ENCODE peak calls at places on chromosomes 4 and X, in eight cellular contexts. Q is kidney, G is HepG2, Z is mammary epithelial cell, U is upper lobe of left lung, L is right cardiac atrium, A is colonic mucosa, D is ovary. F is an unnamed sample.

GRCh38 chr4:177632481-177632880 is 190.2 kb upstream of the AGA start:
- DNase-seq in Q (no peak), G (no peak), Z (no peak), U (no peak), L (no peak), A (no peak), D (no peak), F (no peak)

GRCh38 chr4:9904976-9905587 is 116.2 kb downstream of the SLC2A9 start:
- DNase-seq in Q (no peak), G (no peak), Z (peak; percentile 78), U (no peak), L (no peak), A (no peak), D (no peak), F (no peak)

GRCh38 chr4:181046809-181047208 is 1196.4 kb upstream of the TENM3 start:
- DNase-seq in Q (no peak), G (no peak), Z (no peak), U (no peak), L (no peak), A (no peak), D (no peak), F (no peak)

GRCh38 chrX:150690126-150690525 is 3.1 kb upstream of the MTMR1 start:
- DNase-seq in Q (no peak), G (no peak), Z (peak; percentile 89), U (no peak), L (peak; percentile 15), A (no peak), D (no peak), F (no peak)

GRCh38 chr4:68250151-68250930 is 4.8 kb upstream of the TMPRSS11B start:
- DNase-seq in Q (no peak), G (no peak), Z (peak; percentile 9), U (no peak), L (no peak), A (no peak), D (no peak), F (no peak)

GRCh38 chr4:30825008-30825765 is 105.0 kb downstream of the PCDH7 start:
- DNase-seq in Q (no peak), G (no peak), Z (peak; percentile 15), U (no peak), L (no peak), A (no peak), D (no peak), F (no peak)

GRCh38 chr4:108714880-108715279 is 48.0 kb downstream of the ETNPPL start:
- DNase-seq in Q (no peak), G (peak; percentile 29), Z (no peak), U (no peak), L (no peak), A (no peak), D (no peak), F (no peak)

GRCh38 chrX:44062842-44063241 is 89.7 kb upstream of the NDP start:
- DNase-seq in Q (no peak), G (no peak), Z (peak; percentile 36), U (no peak), L (no peak), A (no peak), D (no peak), F (no peak)

GRCh38 chrX:69263421-69263820 is 98.2 kb upstream of the PJA1 start:
- DNase-seq in Q (no peak), G (no peak), Z (no peak), U (no peak), L (no peak), A (no peak), D (no peak), F (no peak)

GRCh38 chrX:97691901-97692455 is 808.3 kb downstream of the RPA4 start:
- DNase-seq in Q (no peak), G (no peak), Z (no peak), U (no peak), L (no peak), A (no peak), D (no peak), F (no peak)

GRCh38 chrX:28042260-28042659 is 61.0 kb upstream of the DCAF8L1 start:
- DNase-seq in Q (no peak), G (no peak), Z (no peak), U (no peak), L (no peak), A (no peak), D (no peak), F (no peak)

GRCh38 chrX:73964607-73965006 is 339.4 kb upstream of the ZCCHC13 start:
- DNase-seq in Q (no peak), G (no peak), Z (no peak), U (no peak), L (no peak), A (no peak), D (no peak), F (no peak)

GRCh38 chr4:48742412-48742811 is 37.7 kb downstream of the FRYL start:
- DNase-seq in Q (no peak), G (no peak), Z (peak; percentile 25), U (no peak), L (no peak), A (no peak), D (no peak), F (no peak)

GRCh38 chrX:22246620-22247019 is 26.1 kb upstream of the CBLL2 start:
- DNase-seq in Q (no peak), G (no peak), Z (peak; percentile 90), U (no peak), L (no peak), A (no peak), D (no peak), F (no peak)
- H3K4me3 ChIP-seq in Q (no peak overlapping the region), G (no peak overlapping the region), Z (no peak overlapping the region), U (no peak overlapping the region), L (no peak overlapping the region), A (no peak overlapping the region), D (no peak overlapping the region), F (no peak overlapping the region)

GRCh38 chr4:122855491-122855890 is 28.9 kb downstream of the FGF2 start:
- DNase-seq in Q (no peak), G (no peak), Z (no peak), U (no peak), L (no peak), A (no peak), D (no peak), F (no peak)
- H3K4me1 ChIP-seq in Q (no peaks in the 10 kb centered on the region), G (peaks cover 27% of the 10 kb centered on the region), Z (peaks cover 14% of the 10 kb centered on the region), U (no peaks in the 10 kb centered on the region), L (peaks cover 8% of the 10 kb centered on the region), A (no peaks in the 10 kb centered on the region), D (peaks cover 4% of the 10 kb centered on the region), F (peaks cover 39% of the 10 kb centered on the region)

GRCh38 chr4:87009095-87009648 is 74.4 kb downstream of the AFF1 start:
- DNase-seq in Q (no peak), G (no peak), Z (no peak), U (no peak), L (no peak), A (peak; percentile 62), D (no peak), F (no peak)
- H3K4me3 ChIP-seq in Q (peak overlapping the region; percentile 95), G (no peak overlapping the region), Z (peak overlapping the region; percentile 7), U (peak overlapping the region; percentile 2), L (peak overlapping the region; percentile 90), A (no peak overlapping the region), D (peak overlapping the region; percentile 79), F (peak overlapping the region; percentile 81)

DNA sequence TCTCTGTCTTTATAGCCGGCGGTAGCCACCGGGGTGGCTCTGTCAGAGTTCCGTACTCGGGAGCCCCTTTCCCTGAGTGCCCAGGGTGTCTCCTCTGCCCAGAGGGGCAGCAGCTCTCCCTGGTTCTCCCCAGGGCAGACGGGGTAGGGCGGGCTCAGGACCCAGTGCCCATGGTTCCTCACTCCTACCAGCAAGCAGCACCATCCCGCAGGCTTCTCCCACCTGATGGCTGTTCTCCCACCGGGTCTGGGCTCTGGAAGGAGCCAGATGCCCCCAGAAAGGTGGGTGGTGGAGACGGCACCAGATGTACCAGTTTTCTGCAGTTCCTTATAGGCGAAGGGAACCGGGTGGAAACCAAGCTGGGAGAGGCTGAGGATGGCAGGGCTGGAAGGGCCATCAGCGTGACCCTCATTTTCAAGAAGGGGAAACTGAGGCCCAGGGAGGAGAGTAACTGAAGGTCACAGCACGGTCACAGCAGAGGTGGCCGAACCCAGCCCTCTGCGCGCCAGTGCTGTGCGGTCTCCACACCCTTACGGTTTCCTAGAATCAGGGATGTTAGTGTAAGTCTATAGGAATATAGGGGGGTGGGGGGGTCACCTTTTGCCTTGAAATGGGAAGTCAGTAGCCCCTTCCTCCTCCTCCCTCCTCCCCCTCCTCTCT is 198.7 kb downstream of the AFAP1 start:
- DNase-seq in Q (peak; percentile 62), G (no peak), Z (no peak), U (no peak), L (no peak), A (no peak), D (no peak), F (no peak)
- H3K4me1 ChIP-seq in Q (no peaks in the 10 kb centered on the region), G (peaks cover 13% of the 10 kb centered on the region), Z (no peaks in the 10 kb centered on the region), U (peaks cover 10% of the 10 kb centered on the region), L (no peaks in the 10 kb centered on the region), A (no peaks in the 10 kb centered on the region), D (no peaks in the 10 kb centered on the region), F (no peaks in the 10 kb centered on the region)

GRCh38 chrX:11460347-11460746 is 167.1 kb downstream of the AMELX start:
- DNase-seq in Q (no peak), G (no peak), Z (no peak), U (no peak), L (no peak), A (no peak), D (no peak), F (no peak)
- H3K4me3 ChIP-seq in Q (no peak overlapping the region), G (no peak overlapping the region), Z (no peak overlapping the region), U (no peak overlapping the region), L (no peak overlapping the region), A (no peak overlapping the region), D (no peak overlapping the region), F (no peak overlapping the region)

DNA sequence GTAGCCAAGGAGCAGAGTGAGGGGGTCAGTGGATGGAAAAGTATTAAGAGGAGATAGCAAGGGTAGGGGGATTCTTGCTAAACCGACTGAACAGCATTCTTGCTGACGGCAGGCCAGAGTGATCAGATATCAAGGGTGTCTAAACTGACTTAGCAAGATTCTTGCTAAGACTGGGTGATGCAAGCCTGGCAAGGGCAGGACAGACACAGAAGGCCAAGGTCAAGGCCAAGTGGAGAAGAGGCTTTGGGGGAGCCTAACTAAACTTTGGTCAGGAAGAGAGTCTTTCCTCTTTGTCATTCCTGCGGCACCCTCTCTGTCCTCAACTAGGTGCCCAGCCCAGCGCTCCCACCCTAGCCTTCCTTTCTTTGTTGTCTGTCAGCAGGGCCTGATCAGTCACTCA is 812 bp downstream of the XPNPEP2 start:
- DNase-seq in Q (no peak), G (no peak), Z (no peak), U (no peak), L (peak; percentile 29), A (no peak), D (peak; percentile 48), F (no peak)
- H3K4me1 ChIP-seq in Q (no peaks in the 10 kb centered on the region), G (peaks cover 49% of the 10 kb centered on the region), Z (no peaks in the 10 kb centered on the region), U (no peaks in the 10 kb centered on the region), L (peaks cover 5% of the 10 kb centered on the region), A (no peaks in the 10 kb centered on the region), D (no peaks in the 10 kb centered on the region), F (no peaks in the 10 kb centered on the region)

DNA sequence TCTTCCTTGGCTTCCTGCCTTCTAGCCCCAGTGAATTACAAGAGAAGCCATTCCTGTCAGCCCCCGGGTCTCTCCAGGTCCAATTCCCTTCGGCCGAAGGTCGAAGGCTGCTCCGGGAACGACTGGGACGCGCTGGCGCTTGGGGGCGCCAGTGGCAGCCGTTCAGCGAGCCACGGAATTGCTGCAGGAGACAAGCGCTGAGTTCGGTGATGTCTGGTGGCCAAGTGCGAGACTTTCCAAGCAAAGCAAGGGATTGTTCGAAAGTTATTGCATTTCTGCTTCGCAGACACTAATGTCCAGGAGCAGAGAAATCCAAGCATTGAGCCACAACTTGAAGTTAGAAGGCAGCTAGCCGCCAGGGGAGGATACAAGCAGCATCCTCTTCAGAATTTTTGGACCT is 1.1 kb upstream of the DKK2 start:
- DNase-seq in Q (peak; percentile 45), G (no peak), Z (no peak), U (peak; percentile 87), L (peak; percentile 50), A (peak; percentile 38), D (peak; percentile 43), F (no peak)
- H3K4me3 ChIP-seq in Q (no peak overlapping the region), G (no peak overlapping the region), Z (no peak overlapping the region), U (no peak overlapping the region), L (peak overlapping the region; percentile 33), A (no peak overlapping the region), D (peak overlapping the region; percentile 31), F (peak overlapping the region; percentile 49)